ENCODE peak calls at places on chromosome 10, in five cellular contexts. S is esophagus squamous epithelium, D is left lung, T is transverse colon, B is Caco-2. J is an unnamed sample.

GRCh38 chr10:97427571-97428179 is 1.7 kb downstream of the PGAM1 start:
- DNase-seq in B (peak; percentile 83), T (peak; percentile 80), S (no peak), D (no peak), J (peak; percentile 73)

GRCh38 chr10:30491832-30492530 is 58.0 kb downstream of the MAP3K8 start:
- DNase-seq in B (no peak), D (no peak), S (no peak), T (no peak), J (no peak)

GRCh38 chr10:70461397-70462348 is 16.9 kb upstream of the PALD1 start:
- DNase-seq in D (peak; percentile 22), B (peak; percentile 76), S (no peak), T (peak; percentile 62), J (no peak)

GRCh38 chr10:71804067-71804466 is 30.7 kb upstream of the VSIR start:
- DNase-seq in T (no peak), B (no peak), S (no peak), D (no peak), J (no peak)

GRCh38 chr10:59865101-59865500 is 41.3 kb downstream of the CCDC6 start:
- DNase-seq in S (no peak), B (peak; percentile 60), T (peak; percentile 69), D (no peak), J (peak; percentile 19)

GRCh38 chr10:28592953-28593352 is 60.0 kb downstream of the WAC start:
- DNase-seq in D (no peak), B (no peak), T (no peak), S (no peak), J (no peak)

GRCh38 chr10:126917375-126917774 is 12.1 kb downstream of the DOCK1 start:
- DNase-seq in D (peak; percentile 59), T (no peak), S (no peak), B (no peak), J (no peak)

GRCh38 chr10:52283174-52283573 is 30.9 kb upstream of the DKK1 start:
- DNase-seq in T (no peak), D (no peak), B (no peak), S (no peak), J (no peak)

GRCh38 chr10:23035569-23035968 is 59.8 kb upstream of the MSRB2 start:
- DNase-seq in S (no peak), B (no peak), D (no peak), T (no peak), J (no peak)

GRCh38 chr10:103983367-103983911 is 16.5 kb downstream of the SLK start:
- DNase-seq in D (no peak), T (no peak), S (no peak), B (no peak), J (no peak)

GRCh38 chr10:451021-451471 is 238.4 kb downstream of the DIP2C start:
- DNase-seq in S (no peak), T (peak; percentile 44), B (no peak), D (no peak), J (no peak)

GRCh38 chr10:2772791-2773644 is 294.3 kb upstream of the PFKP start:
- DNase-seq in S (no peak), D (peak; percentile 67), T (no peak), B (no peak), J (no peak)

GRCh38 chr10:103839867-103840746 is 15.3 kb downstream of the SH3PXD2A start:
- DNase-seq in D (peak; percentile 85), B (no peak), T (peak; percentile 57), S (no peak), J (no peak)

GRCh38 chr10:133527779-133528271 is 662 bp downstream of the CYP2E1 start:
- DNase-seq in B (no peak), D (no peak), T (no peak), S (no peak), J (no peak)

GRCh38 chr10:11245981-11246590 is 228.4 kb downstream of the CELF2 start:
- DNase-seq in B (no peak), D (no peak), T (no peak), S (no peak), J (no peak)

GRCh38 chr10:11245510-11245909 is 227.8 kb downstream of the CELF2 start:
- DNase-seq in S (no peak), D (no peak), B (no peak), T (no peak), J (no peak)

GRCh38 chr10:11243425-11244222 is 226.0 kb downstream of the CELF2 start:
- DNase-seq in D (no peak), T (no peak), B (no peak), S (no peak), J (no peak)

GRCh38 chr10:11245095-11245479 is 227.4 kb downstream of the CELF2 start:
- DNase-seq in S (no peak), D (no peak), B (no peak), T (no peak), J (no peak)

DNA sequence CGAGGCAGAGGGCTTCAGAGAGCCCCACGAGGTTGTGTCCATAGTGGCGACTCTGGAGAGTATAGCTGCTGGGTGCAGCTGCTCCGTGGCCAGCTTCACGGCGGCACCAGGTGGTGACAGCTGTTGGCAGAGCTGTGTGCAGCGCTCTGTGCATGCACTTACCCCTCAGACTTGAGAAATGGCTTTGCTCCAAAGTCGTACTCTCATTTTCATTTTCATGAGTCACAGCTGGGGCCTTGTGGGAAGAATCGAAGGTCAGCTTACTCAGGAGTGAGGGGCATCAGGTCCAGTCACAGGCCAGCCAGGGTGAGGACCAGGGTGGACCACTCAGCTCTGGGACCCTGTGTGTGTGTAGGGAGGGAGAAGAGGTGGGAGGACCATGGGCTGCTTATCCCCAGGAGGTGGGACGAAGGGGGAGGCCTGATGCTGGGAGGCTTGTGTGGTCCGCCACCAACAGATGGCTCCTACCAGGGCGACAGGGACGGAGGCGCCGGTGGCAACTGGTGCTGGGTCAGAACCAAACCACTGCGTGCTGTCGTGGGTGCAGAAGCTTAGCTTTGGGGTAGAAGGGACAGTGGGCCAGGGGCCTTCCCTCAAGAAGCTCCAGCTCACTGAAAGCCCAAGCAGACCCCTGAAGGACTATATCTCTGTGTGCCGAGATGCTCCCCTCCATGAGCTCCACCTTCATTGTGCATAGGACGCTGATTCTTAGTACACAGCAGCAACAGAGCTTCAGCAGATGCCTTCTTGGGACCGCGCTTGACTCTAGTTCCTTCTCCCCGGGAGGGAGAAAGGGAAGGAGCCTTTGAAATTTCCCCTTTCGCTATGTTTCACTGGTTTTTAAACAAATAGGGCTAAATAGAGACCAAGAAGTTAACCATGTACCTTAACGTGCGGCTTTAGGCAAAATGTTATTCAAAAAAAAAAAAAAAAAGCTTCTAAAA is 225.0 kb downstream of the CELF2 start:
- DNase-seq in B (no peak), S (no peak), T (peak; percentile 59), D (no peak), J (no peak)
- H3K4me1 ChIP-seq in B (no peaks in the 10 kb centered on the region), S (no peaks in the 10 kb centered on the region), T (no peaks in the 10 kb centered on the region), D (no peaks in the 10 kb centered on the region), J (peaks cover 5% of the 10 kb centered on the region)

DNA sequence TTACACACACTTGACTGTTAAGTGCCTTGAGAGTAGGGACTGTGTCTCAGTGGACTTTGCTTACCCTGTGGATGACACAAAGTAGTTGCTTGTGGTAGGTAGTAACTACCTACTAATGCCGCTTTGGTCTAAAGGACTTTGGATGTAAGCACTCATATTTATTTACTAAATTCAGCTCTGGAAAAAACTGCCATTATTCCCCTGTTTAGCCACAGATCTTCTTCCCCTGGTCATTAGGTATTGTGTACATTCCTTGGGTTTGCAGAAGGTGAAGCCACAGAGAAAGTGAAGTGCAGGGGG is 2.8 kb upstream of the VDAC2 start:
- DNase-seq in D (no peak), T (no peak), S (no peak), B (no peak), J (no peak)
- H3K4me1 ChIP-seq in D (peaks cover 11% of the 10 kb centered on the region), T (peaks cover 10% of the 10 kb centered on the region), S (peaks cover 27% of the 10 kb centered on the region), B (peaks cover 22% of the 10 kb centered on the region), J (peaks cover 5% of the 10 kb centered on the region)

DNA sequence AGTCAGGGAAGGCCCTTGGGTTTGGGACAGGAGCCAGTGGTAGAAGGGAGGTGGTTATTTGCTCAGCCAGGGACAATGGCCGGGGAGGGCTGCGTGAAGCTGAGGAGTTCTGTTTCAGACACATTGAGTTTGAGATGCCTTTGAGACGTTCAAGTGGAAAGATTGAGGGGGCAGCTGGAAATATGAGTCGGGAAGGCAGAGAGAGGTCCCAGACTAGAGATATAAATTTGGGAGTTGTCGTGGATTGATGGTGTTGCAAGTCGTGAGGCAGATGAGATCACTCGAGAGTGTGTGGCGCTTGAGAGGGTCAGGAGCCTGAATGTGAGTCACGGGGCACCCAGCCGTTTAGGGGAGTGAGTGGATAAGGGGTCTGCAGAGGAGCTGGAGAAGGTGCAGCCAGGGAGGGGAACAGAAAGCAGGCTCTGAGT is 73.3 kb downstream of the ZMIZ1 start:
- DNase-seq in S (no peak), D (no peak), B (no peak), T (no peak), J (no peak)
- H3K4me1 ChIP-seq in S (peaks cover 59% of the 10 kb centered on the region), D (peaks cover 56% of the 10 kb centered on the region), B (peaks cover 19% of the 10 kb centered on the region), T (peaks cover 48% of the 10 kb centered on the region), J (peaks cover 29% of the 10 kb centered on the region)

DNA sequence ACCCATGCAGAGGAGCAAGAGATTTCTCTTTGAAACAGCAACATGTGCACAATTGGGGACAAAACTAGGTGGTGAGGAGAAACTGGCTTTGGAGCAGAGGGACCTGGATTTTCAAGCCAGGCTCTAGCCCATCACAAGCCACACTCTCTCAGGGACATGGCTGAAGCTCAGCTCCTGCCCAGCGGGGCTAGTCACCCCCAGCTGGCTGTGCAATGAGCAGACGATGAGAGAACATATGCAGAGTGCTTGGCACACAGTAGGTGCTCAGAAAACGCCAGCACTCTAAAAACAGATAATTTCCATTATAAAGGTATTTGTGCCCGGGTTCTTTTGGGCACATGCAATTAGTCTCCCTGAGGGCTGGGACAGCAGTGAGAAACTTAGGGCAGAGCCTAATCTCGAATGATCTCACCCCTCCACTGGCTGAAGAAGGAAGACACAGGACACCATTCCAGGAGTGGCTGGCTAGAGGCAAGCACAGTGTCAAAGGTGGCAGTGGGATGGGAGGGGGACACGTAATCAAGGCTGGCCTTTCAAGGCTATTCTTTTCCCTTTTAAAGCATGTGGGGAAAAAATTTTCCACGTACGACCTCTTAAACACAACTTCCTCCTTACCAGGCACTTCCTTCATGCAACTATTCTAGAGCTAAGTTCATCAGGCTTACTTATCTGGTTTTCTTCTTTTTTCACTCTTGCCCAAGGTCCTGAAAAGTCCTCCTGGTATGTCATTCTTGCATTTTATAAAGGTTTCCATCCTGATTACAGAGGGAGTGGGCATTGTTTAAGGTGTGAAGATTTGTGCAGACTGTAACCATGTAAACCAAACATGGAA is 15.1 kb downstream of the FAM53B start:
- DNase-seq in S (no peak), T (peak; percentile 13), D (no peak), B (no peak), J (no peak)
- H3K4me1 ChIP-seq in S (peaks cover 44% of the 10 kb centered on the region), T (peaks cover 49% of the 10 kb centered on the region), D (peaks cover 34% of the 10 kb centered on the region), B (no peaks in the 10 kb centered on the region), J (no peaks in the 10 kb centered on the region)

DNA sequence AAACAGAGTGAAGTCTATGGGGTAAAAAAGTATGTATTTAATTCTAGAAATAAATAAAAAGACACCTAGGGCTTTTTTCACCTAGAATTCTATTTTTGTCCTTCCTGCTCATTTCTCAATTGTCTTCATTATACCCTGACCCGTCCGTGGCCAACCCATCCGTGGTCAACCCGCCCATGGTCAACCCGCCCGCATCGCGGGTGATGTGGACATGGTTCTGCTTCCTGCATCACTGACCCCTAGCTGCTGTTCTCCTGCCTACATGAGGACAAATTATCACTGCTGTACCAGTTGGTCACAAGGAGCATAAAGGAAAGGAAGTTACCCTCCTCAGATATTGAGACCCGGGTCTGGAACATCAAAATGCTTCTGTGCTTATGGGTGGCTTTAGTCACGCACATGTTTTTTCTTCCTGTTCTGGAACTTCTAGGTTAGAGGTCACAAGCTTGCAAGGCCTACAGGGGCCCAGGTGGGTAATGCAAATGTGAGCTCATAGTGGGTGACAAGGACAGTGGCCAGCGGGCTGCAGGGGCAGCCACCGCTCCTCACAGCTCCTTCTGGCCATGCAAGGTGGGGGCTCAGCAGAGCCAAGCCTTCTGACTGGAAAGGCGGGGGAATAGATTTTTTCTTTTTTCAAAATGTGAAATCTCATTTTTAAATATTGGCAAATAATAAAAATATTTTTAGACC is 15.5 kb downstream of the CAMK2G start:
- DNase-seq in B (no peak), D (no peak), S (no peak), T (no peak), J (no peak)
- H3K4me1 ChIP-seq in B (peaks cover 6% of the 10 kb centered on the region), D (no peaks in the 10 kb centered on the region), S (no peaks in the 10 kb centered on the region), T (peaks cover 15% of the 10 kb centered on the region), J (peaks cover 4% of the 10 kb centered on the region)